ENCODE peak calls at places on chromosome 15, in five cellular contexts. Q, S, G, D and L are unnamed samples. For H3K27me3, the result is how much of the 10 kb centered on the place peaks cover.

GRCh38 chr15:23402140-23402539 is 44.9 kb downstream of the GOLGA6L2 start:
- DNase-seq in Q (no peak), S (no peak), G (no peak), D (no peak), L (no peak)

GRCh38 chr15:31598620-31599019 is 272.0 kb downstream of the KLF13 start:
- DNase-seq in Q (no peak), S (no peak), G (no peak), D (peak), L (no peak)

GRCh38 chr15:60017538-60018199 is 13.6 kb downstream of the FOXB1 start:
- DNase-seq in Q (no peak), S (no peak), G (peak), D (no peak), L (no peak)

GRCh38 chr15:93454788-93455187 is 365.8 kb upstream of the RGMA start:
- DNase-seq in Q (no peak), S (no peak), G (no peak), D (no peak), L (no peak)

GRCh38 chr15:49832421-49832980 is 211.7 kb downstream of the DTWD1 start:
- DNase-seq in Q (no peak), S (peak), G (no peak), D (no peak), L (no peak)

GRCh38 chr15:37199546-37199945 is 99.2 kb upstream of the MEIS2 start:
- DNase-seq in Q (no peak), S (no peak), G (no peak), D (no peak), L (no peak)

GRCh38 chr15:57395292-57395691 is 19.0 kb downstream of the CGNL1 start:
- DNase-seq in Q (no peak), S (peak), G (peak), D (no peak), L (no peak)

GRCh38 chr15:57391537-57391936 is 15.2 kb downstream of the CGNL1 start:
- DNase-seq in Q (no peak), S (no peak), G (no peak), D (no peak), L (no peak)

GRCh38 chr15:75640483-75641175 is 605 bp upstream of the IMP3 start:
- DNase-seq in Q (no peak), S (no peak), G (peak), D (no peak), L (peak)

GRCh38 chr15:77541421-77542181 is 91.1 kb downstream of the LINGO1 start:
- DNase-seq in Q (no peak), S (no peak), G (peak), D (peak), L (no peak)

GRCh38 chr15:85485956-85486567 is 105.7 kb downstream of the AKAP13 start:
- DNase-seq in Q (no peak), S (peak), G (peak), D (peak), L (peak)

GRCh38 chr15:80701676-80702311 is 6.7 kb downstream of the ABHD17C start:
- DNase-seq in Q (no peak), S (no peak), G (no peak), D (peak), L (no peak)

GRCh38 chr15:47586653-47587224 is 130.6 kb upstream of the SEMA6D start:
- DNase-seq in Q (peak), S (no peak), G (peak), D (no peak), L (peak)

GRCh38 chr15:63212050-63212973 is 22.9 kb downstream of the RAB8B start:
- DNase-seq in Q (no peak), S (no peak), G (peak), D (no peak), L (no peak)

GRCh38 chr15:72472907-72473669 is 1.0 kb upstream of the ARIH1 start:
- DNase-seq in Q (no peak), S (no peak), G (peak), D (no peak), L (peak)

GRCh38 chr15:72312605-72313447 is 7.1 kb downstream of the CELF6 start:
- DNase-seq in Q (peak), S (peak), G (peak), D (peak), L (peak)

GRCh38 chr15:69265347-69265955 is 33.3 kb upstream of the PAQR5 start:
- DNase-seq in Q (no peak), S (no peak), G (peak), D (no peak), L (no peak)

GRCh38 chr15:48435356-48435755 is 104.1 kb downstream of the DUT start:
- DNase-seq in Q (no peak), S (no peak), G (no peak), D (no peak), L (no peak)

GRCh38 chr15:85527907-85528306 is 147.5 kb downstream of the AKAP13 start:
- DNase-seq in Q (no peak), S (no peak), G (peak), D (no peak), L (no peak)

GRCh38 chr15:36831125-36831914 is 251.9 kb downstream of the CDIN1 start:
- DNase-seq in Q (no peak), S (no peak), G (no peak), D (no peak), L (peak)

GRCh38 chr15:78195735-78196201 is 38.6 kb downstream of the ACSBG1 start:
- DNase-seq in Q (peak), S (peak), G (peak), D (no peak), L (peak)

GRCh38 chr15:31870336-31871158 is 159.8 kb upstream of the CHRNA7 start:
- DNase-seq in Q (peak), S (peak), G (peak), D (peak), L (peak)

GRCh38 chr15:78004919-78005634 is 72.4 kb downstream of the TBC1D2B start:
- DNase-seq in Q (peak), S (peak), G (peak), D (peak), L (peak)

GRCh38 chr15:25693321-25694237 is 169.5 kb downstream of the ATP10A start:
- DNase-seq in Q (peak), S (no peak), G (peak), D (no peak), L (peak)

GRCh38 chr15:72599855-72600464 is 54.5 kb upstream of the GOLGA6B start:
- DNase-seq in Q (no peak), S (peak), G (peak), D (no peak), L (peak)

DNA sequence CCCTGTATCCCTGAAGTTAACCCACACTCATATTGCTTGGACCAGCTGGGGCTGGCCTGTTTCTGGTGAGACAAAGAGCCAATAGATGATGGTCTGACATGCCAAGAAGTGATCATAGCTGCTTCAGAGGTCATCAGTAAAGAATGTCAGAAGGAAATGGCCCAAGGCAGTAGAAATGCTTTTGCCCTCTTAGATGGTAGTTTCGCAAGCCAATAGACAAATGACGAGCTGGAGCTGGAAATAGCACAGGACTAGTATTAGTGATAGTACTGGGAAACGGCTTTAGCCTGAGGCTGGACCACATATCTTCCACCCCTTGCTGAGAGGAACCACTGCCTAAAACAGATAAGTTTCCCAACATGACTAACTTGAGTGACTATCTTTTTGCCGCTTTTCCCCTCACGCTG is 176.1 kb upstream of the THBS1 start:
- DNase-seq in Q (no peak), S (no peak), G (peak), D (no peak), L (peak)
- H3K27me3 ChIP-seq in Q (under half), S (under half), G (under half), D (under half), L (under half)

GRCh38 chr15:88976656-88977055 is 63.5 kb upstream of the MFGE8 start:
- DNase-seq in Q (no peak), S (no peak), G (no peak), D (no peak), L (no peak)
- H3K27me3 ChIP-seq in Q (under half), S (under half), G (under half), D (under half), L (under half)

GRCh38 chr15:89375093-89376062 is 40.8 kb upstream of the POLG start:
- DNase-seq in Q (no peak), S (no peak), G (no peak), D (no peak), L (no peak)
- H3K27me3 ChIP-seq in Q (under half), S (under half), G (half or more), D (under half), L (half or more)

GRCh38 chr15:79296583-79296982 is 14.1 kb downstream of the ANKRD34C start:
- DNase-seq in Q (no peak), S (no peak), G (no peak), D (no peak), L (no peak)

GRCh38 chr15:79290642-79291275 is 8.2 kb downstream of the ANKRD34C start:
- DNase-seq in Q (no peak), S (no peak), G (no peak), D (no peak), L (no peak)

GRCh38 chr15:79294075-79294474 is 11.6 kb downstream of the ANKRD34C start:
- DNase-seq in Q (no peak), S (no peak), G (no peak), D (no peak), L (no peak)

GRCh38 chr15:79292011-79292410 is 9.5 kb downstream of the ANKRD34C start:
- DNase-seq in Q (no peak), S (no peak), G (no peak), D (no peak), L (no peak)
- H3K27me3 ChIP-seq in Q (under half), S (under half), G (half or more), D (under half), L (under half)

GRCh38 chr15:89416339-89417183 is 79.8 kb downstream of the RHCG start:
- DNase-seq in Q (peak), S (peak), G (peak), D (peak), L (peak)
- H3K27me3 ChIP-seq in Q (under half), S (under half), G (half or more), D (under half), L (half or more)

GRCh38 chr15:96020133-96020532 is 310.4 kb upstream of the NR2F2 start:
- DNase-seq in Q (no peak), S (no peak), G (no peak), D (no peak), L (no peak)
- H3K27me3 ChIP-seq in Q (under half), S (under half), G (under half), D (under half), L (under half)

GRCh38 chr15:74277245-74277644 is 41.1 kb downstream of the CCDC33 start:
- DNase-seq in Q (peak), S (no peak), G (no peak), D (no peak), L (no peak)

GRCh38 chr15:74276560-74276959 is 40.4 kb downstream of the CCDC33 start:
- DNase-seq in Q (no peak), S (no peak), G (no peak), D (no peak), L (no peak)

GRCh38 chr15:74275957-74276356 is 39.8 kb downstream of the CCDC33 start:
- DNase-seq in Q (no peak), S (no peak), G (no peak), D (no peak), L (no peak)

GRCh38 chr15:74272812-74273211 is 36.7 kb downstream of the CCDC33 start:
- DNase-seq in Q (no peak), S (no peak), G (no peak), D (no peak), L (peak)

GRCh38 chr15:74274485-74275038 is 38.4 kb downstream of the CCDC33 start:
- DNase-seq in Q (peak), S (no peak), G (no peak), D (no peak), L (peak)
- H3K27me3 ChIP-seq in Q (under half), S (under half), G (under half), D (under half), L (under half)

DNA sequence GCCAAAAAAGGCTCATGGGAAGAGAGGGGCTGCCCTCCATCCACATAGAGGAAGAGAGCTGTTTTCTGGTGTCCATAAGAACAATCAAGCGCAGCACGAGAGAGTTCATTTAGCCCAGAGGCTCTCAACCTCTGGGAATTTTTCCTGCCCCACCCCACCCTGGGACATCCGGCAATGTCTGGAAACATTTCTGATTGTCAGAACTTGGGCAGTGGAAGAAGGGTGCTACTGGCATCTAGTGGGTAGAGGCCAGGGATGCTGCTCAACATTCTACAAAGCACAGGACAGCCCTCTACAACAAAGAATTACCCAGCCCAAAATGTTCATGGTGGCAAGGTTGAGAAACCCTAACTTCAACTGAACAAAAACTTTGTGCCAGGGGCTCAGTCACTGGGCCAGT is 92.9 kb downstream of the RAB11A start:
- DNase-seq in Q (no peak), S (no peak), G (no peak), D (no peak), L (no peak)
- H3K27me3 ChIP-seq in Q (under half), S (under half), G (under half), D (under half), L (under half)